ENCODE peak calls at places on chromosomes 7 and 10, in ten cellular contexts. F, Z, Q, X, E, U, I, C, L and R are unnamed samples.
A peak's percentile ranks its signal among the peaks of the same experiment; 100 is the strongest.

GRCh38 chr10:75208177-75208576 is 2.4 kb upstream of the VDAC2 start:
- DNase-seq in F (no peak), Z (peak; percentile 58), Q (no peak), X (no peak), E (no peak), U (no peak), I (no peak), C (no peak), L (no peak), R (no peak)

GRCh38 chr10:131996508-131997365 is 15.0 kb upstream of the BNIP3 start:
- DNase-seq in F (no peak), Z (no peak), Q (no peak), X (no peak), E (no peak), U (peak; percentile 81), I (no peak), C (no peak), L (no peak), R (no peak)

GRCh38 chr10:60615551-60615950 is 162.7 kb upstream of the CDK1 start:
- DNase-seq in F (no peak), Z (no peak), Q (no peak), X (no peak), E (no peak), U (no peak), I (no peak), C (no peak), L (no peak), R (no peak)

GRCh38 chr10:28219241-28219640 is 83.6 kb downstream of the MPP7 start:
- DNase-seq in F (no peak), Z (peak; percentile 14), Q (no peak), X (no peak), E (no peak), U (no peak), I (no peak), C (no peak), L (no peak), R (no peak)

GRCh38 chr10:124390788-124391187 is 27.9 kb downstream of the OAT start:
- DNase-seq in F (no peak), Z (no peak), Q (no peak), X (no peak), E (no peak), U (no peak), I (no peak), C (no peak), L (no peak), R (no peak)

GRCh38 chr7:74038194-74038961 is 10.4 kb downstream of the ELN start:
- DNase-seq in F (peak; percentile 65), Z (no peak), Q (no peak), X (no peak), E (no peak), U (peak; percentile 73), I (no peak), C (no peak), L (no peak), R (no peak)

GRCh38 chr7:78400038-78400437 is 601.5 kb downstream of the PHTF2 start:
- DNase-seq in F (no peak), Z (no peak), Q (no peak), X (no peak), E (no peak), U (no peak), I (no peak), C (no peak), L (no peak), R (no peak)

GRCh38 chr10:114824396-114824795 is 2.8 kb downstream of the FHIP2A start:
- DNase-seq in F (no peak), Z (no peak), Q (no peak), X (no peak), E (no peak), U (no peak), I (no peak), C (no peak), L (no peak), R (no peak)

GRCh38 chr7:86598311-86598710 is 45.4 kb upstream of the GRM3 start:
- DNase-seq in F (no peak), Z (no peak), Q (no peak), X (no peak), E (no peak), U (no peak), I (no peak), C (no peak), L (no peak), R (no peak)

GRCh38 chr7:28808786-28809533 is 149.2 kb downstream of the TRIL start:
- DNase-seq in F (peak; percentile 63), Z (peak; percentile 54), Q (no peak), X (no peak), E (no peak), U (peak; percentile 38), I (no peak), C (no peak), L (no peak), R (no peak)

GRCh38 chr10:124388476-124388822 is 30.3 kb downstream of the OAT start:
- DNase-seq in F (no peak), Z (no peak), Q (no peak), X (no peak), E (no peak), U (no peak), I (no peak), C (no peak), L (no peak), R (no peak)

GRCh38 chr10:99984201-99984600 is 25.5 kb downstream of the DNMBP start:
- DNase-seq in F (no peak), Z (peak; percentile 64), Q (no peak), X (no peak), E (no peak), U (no peak), I (no peak), C (no peak), L (no peak), R (peak; percentile 43)

GRCh38 chr10:88515235-88515634 is 67.9 kb downstream of the RNLS start:
- DNase-seq in F (no peak), Z (no peak), Q (no peak), X (no peak), E (no peak), U (no peak), I (no peak), C (no peak), L (no peak), R (no peak)

GRCh38 chr7:7554021-7554432 is 12.7 kb upstream of the MIOS start:
- DNase-seq in F (no peak), Z (peak; percentile 72), Q (no peak), X (no peak), E (no peak), U (no peak), I (no peak), C (no peak), L (peak; percentile 63), R (no peak)

GRCh38 chr10:74081192-74081803 is 69.3 kb downstream of the AP3M1 start:
- DNase-seq in F (no peak), Z (peak; percentile 78), Q (peak; percentile 27), X (peak; percentile 45), E (peak; percentile 13), U (no peak), I (no peak), C (no peak), L (no peak), R (peak; percentile 47)

GRCh38 chr7:79770053-79770452 is 316.6 kb upstream of the MAGI2 start:
- DNase-seq in F (no peak), Z (no peak), Q (no peak), X (no peak), E (no peak), U (no peak), I (no peak), C (no peak), L (no peak), R (no peak)

GRCh38 chr7:20030915-20031362 is 186.2 kb downstream of the MACC1 start:
- DNase-seq in F (no peak), Z (peak; percentile 63), Q (no peak), X (no peak), E (no peak), U (no peak), I (no peak), C (no peak), L (no peak), R (peak; percentile 29)

GRCh38 chr10:105150486-105150885 is 509.4 kb downstream of the SORCS3 start:
- DNase-seq in F (no peak), Z (no peak), Q (no peak), X (no peak), E (no peak), U (no peak), I (no peak), C (no peak), L (no peak), R (no peak)

GRCh38 chr10:47230482-47230881 is 69.5 kb upstream of the GDF10 start:
- DNase-seq in F (no peak), Z (no peak), Q (no peak), X (no peak), E (no peak), U (no peak), I (no peak), C (no peak), L (no peak), R (no peak)

GRCh38 chr10:63627376-63627775 is 106.2 kb downstream of the REEP3 start:
- DNase-seq in F (no peak), Z (no peak), Q (no peak), X (no peak), E (no peak), U (no peak), I (no peak), C (no peak), L (no peak), R (no peak)

GRCh38 chr7:80941206-80941758 is 22.4 kb upstream of the SEMA3C start:
- DNase-seq in F (no peak), Z (peak; percentile 85), Q (no peak), X (no peak), E (no peak), U (no peak), I (no peak), C (no peak), L (no peak), R (no peak)

GRCh38 chr10:90432891-90433290 is 424.9 kb downstream of the HTR7 start:
- DNase-seq in F (no peak), Z (no peak), Q (no peak), X (no peak), E (no peak), U (no peak), I (no peak), C (no peak), L (no peak), R (no peak)

GRCh38 chr10:93410697-93411348 is 71.3 kb downstream of the MYOF start:
- DNase-seq in F (no peak), Z (no peak), Q (no peak), X (no peak), E (no peak), U (no peak), I (no peak), C (no peak), L (no peak), R (no peak)

GRCh38 chr7:71784781-71785180 is 627.4 kb downstream of the CALN1 start:
- DNase-seq in F (no peak), Z (no peak), Q (no peak), X (no peak), E (no peak), U (no peak), I (no peak), C (no peak), L (no peak), R (no peak)

GRCh38 chr10:94320285-94320914 is 42.3 kb downstream of the NOC3L start:
- DNase-seq in F (peak; percentile 66), Z (peak; percentile 73), Q (no peak), X (peak; percentile 75), E (peak; percentile 24), U (peak; percentile 70), I (no peak), C (peak; percentile 62), L (peak; percentile 3), R (peak; percentile 59)

GRCh38 chr7:142391191-142391992 is 133.5 kb upstream of the PRSS58 start:
- DNase-seq in F (no peak), Z (peak; percentile 45), Q (no peak), X (peak; percentile 67), E (no peak), U (no peak), I (no peak), C (peak; percentile 55), L (no peak), R (peak; percentile 56)

GRCh38 chr10:132113206-132113605 is 47.5 kb downstream of the JAKMIP3 start:
- DNase-seq in F (no peak), Z (no peak), Q (no peak), X (no peak), E (no peak), U (no peak), I (no peak), C (no peak), L (no peak), R (no peak)

GRCh38 chr7:117132385-117133120 is 179.3 kb downstream of the ST7 start:
- DNase-seq in F (no peak), Z (peak; percentile 97), Q (no peak), X (no peak), E (no peak), U (no peak), I (no peak), C (no peak), L (no peak), R (no peak)